ENCODE peak calls at places on chromosomes 3 and 15, in nine cellular contexts. J is GM20000, O is brain microvascular endothelial cell, V is AG09309, N is sigmoid colon, X is tibial nerve, U is dorsolateral prefrontal cortex, F is endothelial cell, M is GM10248. R is an unnamed sample.

GRCh38 chr15:70034596-70034995 is 63.1 kb downstream of the TLE3 start:
- DNase-seq in J (no peak), O (no peak), V (no peak), N (peak), X (no peak), U (no peak), F (no peak), M (no peak), R (no peak)

GRCh38 chr3:139173372-139174108 is 128.8 kb upstream of the PRR23C start:
- DNase-seq in J (no peak), O (peak), V (peak), N (no peak), X (no peak), U (no peak), F (no peak), M (no peak), R (no peak)

GRCh38 chr15:52011711-52012144 is 7.3 kb upstream of the MAPK6 start:
- DNase-seq in J (no peak), O (no peak), V (no peak), N (no peak), X (no peak), U (no peak), F (peak), M (no peak), R (no peak)

GRCh38 chr15:79310612-79310984 is 314 bp upstream of the TMED3 start:
- DNase-seq in J (no peak), O (peak), V (no peak), N (no peak), X (no peak), U (no peak), F (no peak), M (no peak), R (no peak)

GRCh38 chr15:83278191-83278590 is 6.3 kb downstream of the BNC1 start:
- DNase-seq in J (no peak), O (peak), V (no peak), N (no peak), X (no peak), U (no peak), F (no peak), M (no peak), R (no peak)

GRCh38 chr3:60363817-60364216 is 887.4 kb downstream of the FHIT start:
- DNase-seq in J (peak), O (peak), V (no peak), N (no peak), X (no peak), U (no peak), F (no peak), M (peak), R (peak)

GRCh38 chr15:86837631-86838030 is 758.0 kb downstream of the AGBL1 start:
- DNase-seq in J (no peak), O (peak), V (no peak), N (no peak), X (no peak), U (no peak), F (no peak), M (no peak), R (no peak)

GRCh38 chr3:186220365-186220764 is 111.5 kb upstream of the ETV5 start:
- DNase-seq in J (no peak), O (no peak), V (no peak), N (no peak), X (no peak), U (no peak), F (no peak), M (no peak), R (peak)

GRCh38 chr3:117563063-117563462 is 853.5 kb downstream of the TUSC7 start:
- DNase-seq in J (no peak), O (no peak), V (no peak), N (no peak), X (no peak), U (no peak), F (no peak), M (no peak), R (no peak)

GRCh38 chr3:128590948-128591347 is 59.7 kb downstream of the RPN1 start:
- DNase-seq in J (no peak), O (no peak), V (no peak), N (no peak), X (no peak), U (no peak), F (no peak), M (no peak), R (no peak)

GRCh38 chr15:98799461-98799971 is 151.2 kb downstream of the IGF1R start:
- DNase-seq in J (no peak), O (no peak), V (no peak), N (no peak), X (no peak), U (no peak), F (peak), M (no peak), R (no peak)

GRCh38 chr3:155064920-155065319 is 15.2 kb upstream of the MME start:
- DNase-seq in J (no peak), O (no peak), V (no peak), N (no peak), X (no peak), U (no peak), F (no peak), M (no peak), R (no peak)

GRCh38 chr3:16338999-16339398 is 74.0 kb downstream of the OXNAD1 start:
- DNase-seq in J (peak), O (peak), V (peak), N (no peak), X (no peak), U (no peak), F (no peak), M (no peak), R (peak)

GRCh38 chr3:52415769-52416168 is 29.1 kb downstream of the SEMA3G start:
- DNase-seq in J (no peak), O (no peak), V (no peak), N (no peak), X (no peak), U (no peak), F (no peak), M (no peak), R (no peak)

GRCh38 chr3:72378287-72378686 is 470.0 kb downstream of the SHQ1 start:
- DNase-seq in J (no peak), O (no peak), V (no peak), N (no peak), X (no peak), U (no peak), F (no peak), M (no peak), R (no peak)

GRCh38 chr3:36229496-36229895 is 150.8 kb upstream of the STAC start:
- DNase-seq in J (no peak), O (no peak), V (no peak), N (no peak), X (no peak), U (no peak), F (no peak), M (no peak), R (no peak)

GRCh38 chr3:66931699-66932098 is 66.4 kb upstream of the KBTBD8 start:
- DNase-seq in J (no peak), O (no peak), V (no peak), N (no peak), X (no peak), U (no peak), F (no peak), M (no peak), R (no peak)

GRCh38 chr3:18501679-18502343 is 76.7 kb upstream of the SATB1 start:
- DNase-seq in J (no peak), O (no peak), V (no peak), N (no peak), X (no peak), U (no peak), F (no peak), M (no peak), R (no peak)

GRCh38 chr3:171553085-171553484 is 92.9 kb upstream of the TNIK start:
- DNase-seq in J (no peak), O (no peak), V (no peak), N (no peak), X (no peak), U (no peak), F (no peak), M (no peak), R (no peak)

GRCh38 chr15:48806151-48806550 is 4.7 kb downstream of the CEP152 start:
- DNase-seq in J (no peak), O (peak), V (no peak), N (no peak), X (no peak), U (no peak), F (no peak), M (no peak), R (no peak)

DNA sequence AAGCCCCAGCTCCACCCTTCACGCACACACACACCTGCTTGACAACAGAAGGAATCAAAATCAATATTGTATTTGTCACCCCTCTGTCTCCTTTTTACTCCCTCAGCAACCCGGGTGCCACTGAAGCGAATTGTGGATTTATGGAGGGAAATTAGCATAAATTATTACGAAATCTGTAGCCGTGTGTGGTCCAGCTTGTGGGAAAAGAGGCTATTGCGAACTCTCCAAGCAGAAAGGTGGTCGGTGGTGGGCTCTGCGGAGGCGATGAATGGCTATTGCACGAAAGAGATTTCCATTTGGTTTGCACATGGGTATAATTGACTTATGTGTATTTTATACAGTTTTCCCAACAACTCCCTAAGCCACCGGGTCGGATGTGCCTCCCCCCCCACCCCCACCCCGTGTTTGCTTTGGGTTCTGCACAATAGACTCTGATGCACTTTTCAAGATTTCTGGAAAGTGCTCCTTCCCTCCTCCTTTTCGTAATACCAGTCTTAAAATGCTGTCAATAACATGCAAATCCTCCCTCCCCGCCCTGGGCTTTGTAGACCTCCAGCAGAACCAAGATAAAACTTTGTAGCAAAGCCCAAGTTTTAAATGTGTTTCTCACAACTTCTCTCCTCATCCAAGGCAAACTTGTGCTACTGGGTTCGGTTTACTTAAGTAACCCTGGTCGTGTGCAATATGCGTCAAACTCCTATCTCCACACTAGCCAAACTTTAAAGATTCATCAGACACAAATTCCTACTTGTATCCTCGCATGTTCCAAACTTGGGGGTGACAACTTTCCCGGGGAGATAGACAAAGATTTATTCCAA is 3.1 kb upstream of the FOXB1 start:
- DNase-seq in J (no peak), O (no peak), V (no peak), N (no peak), X (no peak), U (no peak), F (no peak), M (peak), R (no peak)
- TF ChIP-seq CTCF in J (no peak), O (no peak), V (no peak), N (no peak), X (no peak), U (no peak), F (no peak), M (no peak), R (no peak)

GRCh38 chr3:25457642-25458419 is 29.8 kb downstream of the RARB start:
- DNase-seq in J (no peak), O (no peak), V (no peak), N (no peak), X (no peak), U (no peak), F (no peak), M (no peak), R (no peak)

GRCh38 chr3:25458420-25458814 is 30.4 kb downstream of the RARB start:
- DNase-seq in J (no peak), O (no peak), V (no peak), N (no peak), X (no peak), U (no peak), F (no peak), M (no peak), R (no peak)

GRCh38 chr3:25462495-25462894 is 34.4 kb downstream of the RARB start:
- DNase-seq in J (no peak), O (no peak), V (no peak), N (no peak), X (no peak), U (no peak), F (no peak), M (no peak), R (no peak)

GRCh38 chr3:25461946-25462345 is 33.9 kb downstream of the RARB start:
- DNase-seq in J (no peak), O (no peak), V (no peak), N (no peak), X (no peak), U (no peak), F (no peak), M (no peak), R (no peak)

DNA sequence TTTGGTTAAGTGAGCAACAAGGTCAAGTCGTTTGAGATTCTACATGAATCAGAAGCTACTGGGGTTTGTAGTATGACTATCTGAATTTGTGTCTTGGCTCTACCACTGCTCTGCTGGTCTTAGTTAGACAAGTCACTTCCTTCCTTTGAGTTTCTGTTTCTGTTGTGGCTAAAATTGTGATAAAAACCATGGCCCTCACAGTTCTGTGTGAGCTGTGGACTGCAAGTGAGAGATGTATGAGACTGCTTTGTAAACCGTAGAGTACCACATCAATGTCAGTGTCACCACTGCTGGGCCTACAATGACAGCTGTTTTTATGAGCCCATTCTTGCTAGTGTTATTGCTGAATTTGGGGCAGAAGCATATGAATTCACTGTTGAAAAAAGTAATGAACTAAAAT is 32.7 kb downstream of the RARB start:
- DNase-seq in J (peak), O (no peak), V (no peak), N (no peak), X (no peak), U (no peak), F (no peak), M (peak), R (peak)
- TF ChIP-seq CTCF in J (no peak), O (no peak), V (no peak), N (no peak), X (no peak), U (no peak), F (no peak), M (no peak), R (no peak)

GRCh38 chr3:172710709-172711456 is at the start of gene NCEH1:
- DNase-seq in J (peak), O (peak), V (peak), N (peak), X (peak), U (peak), F (peak), M (peak), R (peak)
- TF ChIP-seq CTCF in J (peak), O (peak), V (peak), N (peak), X (peak), U (peak), F (peak), M (peak), R (peak)

DNA sequence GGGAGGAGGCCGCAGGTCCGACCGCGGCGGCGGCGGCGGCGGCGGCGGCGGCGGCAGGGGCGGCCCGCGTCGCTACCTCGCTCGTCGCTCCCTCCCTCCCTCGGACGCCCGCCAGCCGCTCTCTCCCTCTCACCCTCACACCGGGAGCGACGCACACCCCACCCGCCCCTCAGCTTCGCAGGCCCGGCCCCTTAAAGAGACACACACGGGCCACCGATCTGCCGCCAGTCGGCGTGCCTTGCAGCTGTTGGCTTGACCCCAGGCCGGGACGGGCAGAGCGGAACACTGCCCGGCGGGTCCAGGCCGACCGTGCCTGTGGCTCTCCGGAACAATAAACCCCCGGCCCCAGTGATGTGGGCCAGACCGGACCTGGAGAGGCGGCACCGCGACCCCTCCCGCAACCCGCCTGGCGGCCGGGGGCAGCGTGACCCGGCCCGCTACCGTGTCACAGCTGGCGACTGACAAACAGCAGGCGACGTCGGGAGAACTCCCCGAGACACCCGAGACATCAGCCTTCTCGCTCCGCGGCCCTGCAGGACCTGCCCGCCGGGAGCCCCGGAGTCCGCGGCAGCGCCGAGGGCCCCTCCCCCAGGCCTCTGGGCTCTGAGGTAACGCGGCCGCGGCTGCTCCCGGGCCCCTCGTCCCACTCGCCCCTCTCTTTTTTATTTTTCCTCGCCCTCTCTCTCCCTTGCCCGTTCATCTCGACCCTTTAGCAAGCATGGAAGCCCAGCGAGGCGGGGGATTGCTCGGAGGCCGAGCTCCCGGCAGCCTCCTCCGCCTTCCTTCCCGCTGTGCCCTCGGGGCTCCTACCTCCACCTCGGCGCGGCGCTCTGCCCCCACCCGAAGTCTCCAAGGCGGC is at the start of gene SETD2:
- DNase-seq in J (peak), O (peak), V (peak), N (peak), X (peak), U (peak), F (peak), M (peak), R (peak)
- TF ChIP-seq CTCF in J (peak), O (peak), V (peak), N (peak), X (peak), U (no peak), F (no peak), M (peak), R (peak)

GRCh38 chr15:64749167-64749566 is 26.2 kb downstream of the RBPMS2 start:
- DNase-seq in J (no peak), O (peak), V (peak), N (peak), X (no peak), U (no peak), F (no peak), M (no peak), R (no peak)

GRCh38 chr15:64747578-64747977 is 27.8 kb downstream of the RBPMS2 start:
- DNase-seq in J (no peak), O (no peak), V (no peak), N (no peak), X (no peak), U (no peak), F (no peak), M (no peak), R (no peak)

GRCh38 chr15:64748251-64748650 is 27.1 kb downstream of the RBPMS2 start:
- DNase-seq in J (no peak), O (no peak), V (no peak), N (no peak), X (no peak), U (no peak), F (no peak), M (no peak), R (no peak)

GRCh38 chr15:64751464-64751863 is 23.9 kb downstream of the RBPMS2 start:
- DNase-seq in J (no peak), O (no peak), V (no peak), N (no peak), X (no peak), U (no peak), F (no peak), M (no peak), R (no peak)

DNA sequence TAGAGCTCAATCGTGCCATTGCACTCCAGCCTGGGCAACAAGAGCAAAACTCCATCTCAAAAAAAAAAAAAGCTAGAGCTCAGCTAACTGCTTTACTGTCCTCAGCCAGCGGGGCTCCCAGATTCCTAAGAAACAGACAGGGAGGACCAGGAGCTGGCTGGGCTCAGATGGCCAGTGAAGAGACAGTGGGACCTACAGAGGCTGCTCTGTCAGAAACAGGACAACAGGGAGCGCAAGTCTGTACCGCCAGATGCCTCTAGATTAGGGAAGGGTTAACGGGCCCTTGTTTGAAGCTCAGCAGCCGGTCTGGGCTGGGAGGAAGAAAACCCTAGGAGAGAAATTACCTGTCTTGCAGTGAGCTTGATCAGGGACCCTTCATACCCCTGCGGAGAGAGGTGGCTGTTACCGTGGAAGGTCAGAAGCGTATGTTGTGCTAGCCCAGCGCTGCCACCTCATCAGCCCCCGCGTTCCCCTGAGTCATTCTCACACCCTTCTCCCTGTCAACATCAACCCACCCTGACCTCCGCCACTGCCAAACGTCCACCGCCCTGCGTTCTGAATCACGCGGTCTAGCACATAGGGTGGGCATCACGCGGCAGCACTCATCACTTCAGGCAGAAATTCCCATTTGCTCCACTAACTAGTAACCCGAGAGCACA is 25.3 kb downstream of the RBPMS2 start:
- DNase-seq in J (no peak), O (peak), V (no peak), N (no peak), X (no peak), U (no peak), F (peak), M (no peak), R (peak)
- TF ChIP-seq CTCF in J (no peak), O (peak), V (no peak), N (no peak), X (no peak), U (no peak), F (no peak), M (no peak), R (no peak)